ENCODE peak calls at places on chromosome 3, in five cellular contexts. N, D, Z, G and K are unnamed samples.

GRCh38 chr3:135736740-135737139 is 228.8 kb upstream of the PPP2R3A start:
- DNase-seq in D (no peak), Z (peak), N (peak), G (no peak), K (no peak)

GRCh38 chr3:143648708-143649107 is 199.6 kb downstream of the SLC9A9 start:
- DNase-seq in G (no peak), N (peak), Z (no peak), D (no peak), K (no peak)

GRCh38 chr3:50388021-50388719 is 28.8 kb upstream of the TMEM115 start:
- DNase-seq in N (no peak), D (no peak), Z (no peak), G (no peak), K (no peak)

GRCh38 chr3:194247350-194247740 is 103.8 kb downstream of the CPN2 start:
- DNase-seq in N (no peak), Z (no peak), D (no peak), G (no peak), K (no peak)

GRCh38 chr3:10672422-10672821 is 143.6 kb upstream of the SLC6A11 start:
- DNase-seq in Z (no peak), D (no peak), G (no peak), N (no peak), K (peak)

GRCh38 chr3:78978037-78978436 is 789.8 kb downstream of the ROBO1 start:
- DNase-seq in G (no peak), D (no peak), N (peak), Z (no peak), K (no peak)

GRCh38 chr3:36911990-36912804 is 32.7 kb downstream of the TRANK1 start:
- DNase-seq in G (peak), Z (no peak), D (no peak), N (peak), K (no peak)

GRCh38 chr3:27722957-27723802 is 1.1 kb upstream of the EOMES start:
- DNase-seq in N (peak), G (no peak), Z (no peak), D (no peak), K (no peak)

GRCh38 chr3:72944696-72945095 is 51.9 kb upstream of the PPP4R2 start:
- DNase-seq in N (no peak), D (no peak), G (no peak), Z (no peak), K (no peak)

GRCh38 chr3:21795152-21795837 is 44.3 kb upstream of the ZNF385D start:
- DNase-seq in D (no peak), N (no peak), Z (no peak), G (no peak), K (peak)